ENCODE peak calls at places on chromosomes 12 and 14, in four cellular contexts. K is hepatocyte, P is neural progenitor cell, T is HCT116. B is an unnamed sample.

GRCh38 chr12:69821441-69822204 is 3.4 kb upstream of the MYRFL start:
- DNase-seq in P (no peak), K (no peak), T (peak; percentile 42), B (peak; percentile 54)

GRCh38 chr14:31326111-31326510 is 94.2 kb downstream of the HEATR5A start:
- DNase-seq in K (no peak), P (no peak), T (peak; percentile 15), B (peak; percentile 62)

GRCh38 chr12:6336079-6336858 is 5.6 kb downstream of the TNFRSF1A start:
- DNase-seq in K (peak; percentile 97), P (peak; percentile 96), T (peak; percentile 96), B (peak; percentile 97)

GRCh38 chr12:78096909-78097597 is 266.4 kb downstream of the NAV3 start:
- DNase-seq in P (no peak), K (peak; percentile 42), T (no peak), B (no peak)

GRCh38 chr14:92553456-92553855 is 39.9 kb downstream of the RIN3 start:
- DNase-seq in P (no peak), T (no peak), K (peak; percentile 67), B (no peak)

GRCh38 chr12:105348142-105348541 is 17.7 kb downstream of the C12orf75 start:
- DNase-seq in P (no peak), T (no peak), K (no peak), B (no peak)

GRCh38 chr14:20823859-20824258 is 21.2 kb upstream of the RNASE1 start:
- DNase-seq in P (no peak), K (no peak), T (no peak), B (no peak)

GRCh38 chr12:50597200-50598195 is 92.7 kb downstream of the DIP2B start:
- DNase-seq in P (no peak), K (no peak), T (peak; percentile 71), B (peak; percentile 83)

GRCh38 chr12:109958374-109958773 is 37.8 kb downstream of the GIT2 start:
- DNase-seq in K (no peak), P (no peak), T (no peak), B (no peak)

GRCh38 chr12:52130695-52131094 is 51.2 kb downstream of the SMIM41 start:
- DNase-seq in T (no peak), K (no peak), P (no peak), B (no peak)

GRCh38 chr14:104221636-104222375 is 83.4 kb downstream of the KIF26A start:
- DNase-seq in K (no peak), T (no peak), P (no peak), B (no peak)

GRCh38 chr12:80598004-80598606 is 109.3 kb upstream of the MYF6 start:
- DNase-seq in P (peak; percentile 41), T (peak; percentile 16), K (peak; percentile 30), B (peak; percentile 72)

GRCh38 chr12:85587158-85587557 is 249.1 kb downstream of the RASSF9 start:
- DNase-seq in K (no peak), T (no peak), P (no peak), B (no peak)

GRCh38 chr14:89638888-89639287 is 221.9 kb upstream of the FOXN3 start:
- DNase-seq in K (no peak), T (no peak), P (no peak), B (no peak)

GRCh38 chr12:94429633-94430032 is 30.0 kb downstream of the CEP83 start:
- DNase-seq in P (no peak), K (no peak), T (no peak), B (no peak)
- H3K9me3 ChIP-seq in P (peaks cover 14% of the 10 kb centered on the region), K (peaks cover 12% of the 10 kb centered on the region), T (peaks cover 4% of the 10 kb centered on the region), B (peaks cover 18% of the 10 kb centered on the region)

DNA sequence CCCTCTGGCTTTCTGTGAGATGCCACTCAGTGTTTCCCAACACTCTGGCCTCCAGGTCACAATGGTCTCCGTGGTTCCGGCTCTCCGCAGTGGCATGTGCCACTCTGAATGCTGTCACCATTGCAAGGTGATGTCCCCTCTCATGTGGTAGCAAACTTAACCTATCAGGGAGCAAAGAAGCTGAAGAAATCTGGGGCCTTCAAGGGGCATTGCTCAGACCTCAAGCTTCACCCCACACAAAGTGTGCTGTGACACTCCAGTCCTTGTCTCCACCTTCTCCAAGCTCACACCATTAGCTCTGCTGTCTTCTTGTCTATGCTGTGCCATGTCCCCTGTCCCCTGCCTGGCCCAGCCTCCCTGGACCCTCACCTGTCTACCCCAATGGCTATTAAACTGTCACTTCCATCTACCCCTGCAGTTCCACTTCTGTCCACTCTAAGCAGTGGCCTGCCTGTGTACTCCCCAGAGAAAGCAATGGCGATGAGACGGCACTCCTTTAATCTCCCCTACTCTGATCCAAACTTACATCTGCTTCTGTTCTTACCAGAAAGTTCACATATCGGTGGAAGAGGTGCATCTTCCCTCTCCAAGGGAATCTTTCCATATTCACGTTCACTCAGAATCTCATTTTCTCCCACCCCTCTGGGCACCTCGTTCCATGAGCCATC is 93.7 kb downstream of the DHRS2 start:
- DNase-seq in P (no peak), K (no peak), T (no peak), B (no peak)
- TF ChIP-seq CTCF in P (no peak), K (no peak), T (no peak), B (peak; percentile 29)

DNA sequence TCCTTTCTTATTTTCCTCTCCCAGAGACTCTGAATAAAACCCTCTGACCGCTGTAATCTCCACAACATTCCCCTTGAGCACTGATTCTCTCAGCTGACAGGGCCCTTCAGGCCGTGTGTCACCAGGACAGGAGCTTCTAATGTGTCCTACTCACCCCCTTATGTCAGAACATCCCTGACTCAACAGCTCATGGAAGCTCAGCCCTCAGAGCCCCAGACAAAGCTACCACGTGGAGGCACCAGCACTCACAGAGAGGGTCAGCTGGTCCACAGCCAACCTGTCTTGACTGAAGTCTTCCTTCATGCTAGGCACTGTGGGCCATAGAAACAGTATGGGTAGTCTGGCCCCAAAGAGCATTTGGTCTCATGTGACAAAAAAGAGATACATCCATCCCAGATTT is 49.8 kb downstream of the SMUG1 start:
- DNase-seq in T (no peak), P (no peak), K (no peak), B (no peak)
- TF ChIP-seq EZH2phosphoT487 in T (no peak), P (no peak), K (no peak), B (no peak)

DNA sequence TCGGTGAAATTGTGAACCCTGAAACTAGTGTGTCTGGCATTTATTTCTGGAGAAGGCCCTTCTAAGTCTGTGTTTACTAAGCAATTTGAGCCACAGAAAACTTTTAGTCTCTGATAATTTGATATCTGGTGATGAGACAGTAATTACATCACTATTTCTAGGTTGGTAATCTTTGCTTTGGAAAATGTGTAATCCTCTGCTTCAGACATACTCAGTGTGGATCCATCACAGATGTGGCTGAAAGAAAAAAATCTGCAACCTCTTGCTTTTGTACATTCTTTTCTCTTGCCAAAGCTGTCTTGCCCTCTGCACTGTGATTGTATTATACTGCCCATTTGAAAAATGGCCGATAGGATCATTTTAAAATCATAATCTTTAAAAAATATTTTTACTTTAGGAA is 78.1 kb downstream of the PELI2 start:
- DNase-seq in T (no peak), K (no peak), P (no peak), B (no peak)
- H3K9me3 ChIP-seq in T (no peaks in the 10 kb centered on the region), K (no peaks in the 10 kb centered on the region), P (no peaks in the 10 kb centered on the region), B (no peaks in the 10 kb centered on the region)

GRCh38 chr14:102914474-102915291 is 7.8 kb upstream of the AMN start:
- DNase-seq in P (no peak), T (no peak), K (no peak), B (no peak)
- TF ChIP-seq CTCF in P (no peak), T (no peak), K (no peak), B (no peak)

DNA sequence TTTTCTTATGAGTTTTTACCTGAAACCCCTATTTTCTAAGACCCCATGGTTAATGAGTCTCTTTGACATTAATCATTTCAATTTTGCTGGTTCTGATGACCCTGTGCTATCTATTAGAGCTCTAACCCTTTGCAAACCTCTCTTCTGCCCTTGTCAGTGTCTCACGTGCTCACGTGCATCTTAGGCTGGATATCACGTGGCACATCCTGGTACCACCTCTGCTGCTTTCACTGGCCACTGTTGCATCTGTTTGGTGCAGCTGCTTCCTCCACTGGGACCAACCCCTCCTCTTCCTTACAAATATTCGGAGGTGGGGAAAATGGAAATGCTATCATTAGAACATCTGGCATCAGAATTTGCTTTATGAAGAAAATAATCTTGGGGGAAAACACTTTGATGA is 119.5 kb downstream of the CRADD start:
- DNase-seq in T (no peak), K (no peak), P (no peak), B (no peak)
- TF ChIP-seq EZH2phosphoT487 in T (no peak), K (no peak), P (no peak), B (no peak)

GRCh38 chr12:16920451-16920850 is 314.5 kb upstream of the LMO3 start:
- DNase-seq in K (no peak), T (no peak), P (no peak), B (peak; percentile 2)
- H3K9me3 ChIP-seq in K (no peaks in the 10 kb centered on the region), T (peaks cover 6% of the 10 kb centered on the region), P (no peaks in the 10 kb centered on the region), B (no peaks in the 10 kb centered on the region)

GRCh38 chr12:89280833-89281533 is 71.3 kb downstream of the DUSP6 start:
- DNase-seq in K (no peak), T (no peak), P (peak; percentile 19), B (peak; percentile 29)

GRCh38 chr12:89278862-89279261 is 73.4 kb downstream of the DUSP6 start:
- DNase-seq in K (no peak), T (no peak), P (no peak), B (no peak)

GRCh38 chr12:89276860-89277259 is 75.4 kb downstream of the DUSP6 start:
- DNase-seq in K (no peak), P (no peak), T (no peak), B (no peak)

GRCh38 chr12:89279499-89279898 is 72.8 kb downstream of the DUSP6 start:
- DNase-seq in P (no peak), T (no peak), K (no peak), B (no peak)

GRCh38 chr12:89278169-89278568 is 74.1 kb downstream of the DUSP6 start:
- DNase-seq in K (no peak), P (no peak), T (no peak), B (no peak)
- TF ChIP-seq CTCF in K (no peak), P (no peak), T (no peak), B (no peak)

DNA sequence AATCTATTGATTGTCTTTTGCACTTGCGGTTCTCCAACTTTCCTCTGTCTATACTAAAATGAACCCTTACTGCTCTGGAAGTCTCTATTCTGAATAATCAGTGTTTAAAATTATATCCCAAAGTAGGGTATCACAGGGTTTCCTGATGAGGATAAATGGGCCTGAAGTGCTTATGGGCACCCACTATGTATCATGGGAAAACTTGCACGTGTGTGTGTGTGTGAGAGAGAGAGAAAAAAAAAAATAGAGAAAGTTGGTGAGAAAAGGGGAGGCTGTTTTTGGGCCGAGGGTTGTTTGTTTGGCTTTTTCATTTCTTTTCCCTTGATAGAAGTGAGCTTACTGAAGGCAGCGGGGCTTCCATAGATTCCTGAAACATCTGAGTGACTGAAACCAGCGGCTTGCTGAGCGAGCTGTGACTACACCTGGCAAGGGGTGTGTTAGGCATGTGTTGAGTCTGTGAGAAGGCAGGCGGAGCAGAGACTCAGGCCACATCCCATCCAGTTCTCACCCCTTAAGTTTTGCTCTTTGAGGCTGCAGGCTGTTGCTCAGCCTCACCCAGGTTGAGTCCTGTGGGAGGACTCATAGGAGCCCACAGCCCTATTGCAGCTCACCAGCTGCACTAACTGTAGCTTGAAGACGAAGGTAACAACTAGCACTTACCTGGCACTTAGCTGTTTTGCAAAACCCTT is 17.2 kb downstream of the PPFIBP1 start:
- DNase-seq in P (peak; percentile 17), K (no peak), T (no peak), B (no peak)
- TF ChIP-seq EZH2phosphoT487 in P (no peak), K (no peak), T (no peak), B (no peak)